ENCODE peak calls at places on chromosomes 16 and 17, in seven cellular contexts. Z is neural crest cell, X is Caco-2, J is RWPE1, P is H1, U is GM06990, F is colonic mucosa. T is an unnamed sample.

GRCh38 chr17:72125742-72126141 is 4.9 kb downstream of the SOX9 start:
- DNase-seq in P (no peak), Z (no peak), U (no peak), J (no peak), F (no peak), X (no peak), T (no peak)

GRCh38 chr16:87017388-87018012 is 299.7 kb downstream of the C16orf95 start:
- DNase-seq in X (peak), U (no peak), P (no peak), J (peak), F (no peak), Z (no peak), T (no peak)

GRCh38 chr17:63780507-63780906 is 6.5 kb downstream of the DDX42 start:
- DNase-seq in Z (no peak), X (no peak), J (peak), P (no peak), F (no peak), U (no peak), T (no peak)

GRCh38 chr17:64380985-64381384 is 9.7 kb downstream of the PECAM1 start:
- DNase-seq in J (no peak), P (no peak), Z (no peak), X (no peak), U (no peak), F (no peak), T (no peak)

GRCh38 chr17:43900183-43900857 is 7.0 kb downstream of the MPP2 start:
- DNase-seq in X (peak), J (peak), Z (peak), P (peak), F (peak), U (peak), T (peak)

GRCh38 chr17:5527647-5528250 is 41.4 kb downstream of the MIS12 start:
- DNase-seq in F (no peak), X (no peak), Z (no peak), J (no peak), U (no peak), P (no peak), T (no peak)

GRCh38 chr17:48293319-48294192 is 136.5 kb downstream of the SKAP1 start:
- DNase-seq in P (no peak), X (no peak), Z (no peak), U (no peak), J (no peak), F (no peak), T (no peak)

GRCh38 chr17:31560836-31561235 is 169.4 kb downstream of the RAB11FIP4 start:
- DNase-seq in X (no peak), J (peak), U (no peak), Z (no peak), F (no peak), P (no peak), T (no peak)

GRCh38 chr17:30235386-30236296 is at the start of gene SLC6A4:
- DNase-seq in F (no peak), Z (no peak), X (peak), P (peak), U (no peak), J (no peak), T (no peak)
- TF ChIP-seq CTCF in F (no peak), Z (no peak), X (no peak), P (no peak), U (no peak), J (no peak), T (no peak)

DNA sequence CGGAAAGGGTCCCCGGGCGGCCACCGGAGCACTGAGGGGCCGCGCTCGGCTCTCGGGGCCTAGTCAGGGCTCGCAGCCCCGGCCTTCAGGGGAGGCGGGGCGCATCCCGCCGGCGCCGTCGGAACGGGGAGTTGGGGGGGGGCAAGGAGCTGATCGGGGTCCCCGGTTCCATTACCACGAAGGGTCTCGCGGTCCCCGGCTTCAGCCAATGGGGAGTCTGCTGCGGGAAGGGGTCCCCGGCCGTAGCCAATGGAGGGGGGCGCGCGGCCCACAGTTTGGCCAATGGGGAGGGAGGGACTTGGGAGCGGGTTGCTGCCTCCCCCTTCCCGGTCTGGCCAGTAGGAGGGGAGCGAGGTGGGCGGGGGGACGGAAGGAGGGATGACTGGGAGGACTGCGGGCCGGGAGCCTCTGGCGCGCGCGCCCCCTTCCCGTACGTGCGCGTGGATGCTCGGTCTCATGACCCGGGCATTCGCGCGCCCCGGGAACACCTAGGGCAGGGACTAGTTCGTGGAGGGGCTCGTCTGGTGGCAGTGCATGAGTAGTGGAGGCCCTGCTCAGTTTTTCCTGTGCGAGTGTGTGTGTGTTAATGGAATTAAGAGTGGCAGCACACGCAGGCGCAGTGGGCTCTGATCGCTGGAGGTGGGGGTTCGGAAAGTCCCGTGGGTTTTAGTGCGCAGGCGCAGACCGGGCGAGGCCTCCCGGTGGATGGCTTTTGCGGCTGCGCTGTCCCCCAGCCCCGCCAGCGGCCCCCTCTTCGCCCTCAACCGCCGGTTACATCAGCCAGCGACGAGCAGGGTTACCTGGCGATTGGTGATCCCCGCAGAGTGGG is 1.1 kb downstream of the ATXN2L start:
- DNase-seq in F (peak), X (peak), P (peak), Z (peak), J (peak), U (peak), T (peak)
- TF ChIP-seq CTCF in F (peak), X (peak), P (peak), Z (peak), J (peak), U (peak), T (no peak)

GRCh38 chr16:88442811-88443576 is 10.1 kb upstream of the ZFPM1 start:
- DNase-seq in Z (peak), J (peak), X (peak), U (peak), F (peak), P (peak), T (peak)
- TF ChIP-seq CTCF in Z (peak), J (peak), X (peak), U (peak), F (peak), P (peak), T (peak)

DNA sequence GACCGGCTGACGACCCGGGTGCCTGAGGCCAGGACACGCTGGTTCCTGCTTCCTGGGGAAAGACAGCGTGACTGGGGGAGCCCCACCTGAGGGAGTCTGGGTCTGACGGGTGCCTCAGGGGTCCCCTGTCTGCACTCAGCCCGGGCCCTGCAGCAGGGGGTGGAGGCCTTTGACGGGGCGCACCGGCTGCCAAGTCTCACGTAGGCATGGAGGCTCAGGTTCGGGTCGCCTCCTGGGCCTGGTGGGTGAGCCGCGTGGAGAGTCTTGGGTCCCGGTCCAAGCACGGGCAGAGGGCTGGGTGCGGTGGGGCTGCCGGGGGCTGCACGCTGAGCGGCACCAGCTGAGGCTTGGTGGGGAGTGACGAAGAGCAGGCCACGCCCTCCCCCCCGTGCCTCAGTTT is 40.9 kb downstream of the SOX8 start:
- DNase-seq in X (no peak), Z (no peak), F (no peak), U (no peak), J (no peak), P (no peak), T (no peak)
- TF ChIP-seq CTCF in X (no peak), Z (no peak), F (no peak), U (no peak), J (no peak), P (no peak), T (no peak)